ENCODE peak calls at places on chromosomes 16 and 17, in ten cellular contexts. I is H7, G is PC-9, D is IMR-90, X is esophagus muscularis mucosa, F is transverse colon, C is suprapubic skin, K is GM23248, R is colonic mucosa, S is cardiac fibroblast. H is an unnamed sample.

GRCh38 chr17:55330344-55330933 is 65.7 kb downstream of the HLF start:
- DNase-seq in R (no peak), K (no peak), S (no peak), G (no peak), C (no peak), I (no peak), D (no peak), X (no peak), F (no peak), H (no peak)

GRCh38 chr16:17775061-17775460 is 304.3 kb upstream of the XYLT1 start:
- DNase-seq in S (peak), X (no peak), G (no peak), R (no peak), C (no peak), K (peak), I (no peak), F (no peak), D (no peak), H (no peak)

GRCh38 chr16:23401142-23401541 is 51.8 kb downstream of the COG7 start:
- DNase-seq in S (no peak), F (no peak), G (no peak), X (no peak), C (no peak), I (no peak), D (no peak), R (no peak), K (no peak), H (no peak)

GRCh38 chr17:82551779-82552457 is 32.4 kb downstream of the FOXK2 start:
- DNase-seq in F (peak), S (peak), X (peak), R (peak), G (peak), I (peak), K (peak), D (peak), C (peak), H (peak)

GRCh38 chr16:47924950-47925349 is 230.8 kb downstream of the ABCC12 start:
- DNase-seq in I (no peak), S (no peak), C (no peak), X (peak), R (no peak), F (no peak), G (no peak), D (no peak), K (no peak), H (no peak)

GRCh38 chr17:69450857-69451410 is 36.4 kb downstream of the MAP2K6 start:
- DNase-seq in F (no peak), R (no peak), I (no peak), S (peak), X (no peak), C (no peak), G (no peak), K (no peak), D (no peak), H (no peak)

GRCh38 chr17:14499976-14500375 is 199.1 kb downstream of the HS3ST3B1 start:
- DNase-seq in I (no peak), R (no peak), G (no peak), C (no peak), S (no peak), K (no peak), X (no peak), D (no peak), F (no peak), H (no peak)

GRCh38 chr16:85782476-85782875 is 16.9 kb downstream of the EMC8 start:
- DNase-seq in R (no peak), G (no peak), F (no peak), X (no peak), K (peak), I (no peak), C (no peak), D (peak), S (no peak), H (no peak)

GRCh38 chr16:29663020-29663828 is at the start of gene SPN:
- DNase-seq in G (no peak), D (no peak), R (no peak), I (peak), S (no peak), F (peak), X (no peak), C (no peak), K (no peak), H (no peak)

GRCh38 chr17:68707032-68707431 is 105.9 kb upstream of the FAM20A start:
- DNase-seq in S (peak), D (peak), F (no peak), K (peak), C (no peak), G (no peak), X (no peak), I (no peak), R (no peak), H (no peak)

GRCh38 chr17:57552114-57552601 is 192.9 kb downstream of the CCDC182 start:
- DNase-seq in S (peak), D (no peak), K (peak), G (peak), C (no peak), R (no peak), I (peak), F (peak), X (no peak), H (no peak)

GRCh38 chr17:7407483-7408231 is at the start of gene NLGN2:
- DNase-seq in K (no peak), X (no peak), R (no peak), I (peak), D (no peak), F (no peak), G (no peak), C (peak), S (no peak), H (no peak)

GRCh38 chr17:7409716-7410115 is 2.1 kb downstream of the NLGN2 start:
- DNase-seq in G (no peak), R (no peak), F (no peak), D (no peak), X (no peak), S (no peak), I (no peak), K (no peak), C (no peak), H (no peak)

GRCh38 chr17:7408341-7408740 is 696 bp downstream of the NLGN2 start:
- DNase-seq in F (no peak), G (no peak), D (no peak), X (no peak), R (no peak), I (no peak), K (no peak), C (peak), S (no peak), H (no peak)

GRCh38 chr17:7407033-7407432 is 612 bp upstream of the NLGN2 start:
- DNase-seq in K (no peak), C (peak), S (no peak), G (no peak), F (no peak), I (peak), D (no peak), X (no peak), R (no peak), H (no peak)

DNA sequence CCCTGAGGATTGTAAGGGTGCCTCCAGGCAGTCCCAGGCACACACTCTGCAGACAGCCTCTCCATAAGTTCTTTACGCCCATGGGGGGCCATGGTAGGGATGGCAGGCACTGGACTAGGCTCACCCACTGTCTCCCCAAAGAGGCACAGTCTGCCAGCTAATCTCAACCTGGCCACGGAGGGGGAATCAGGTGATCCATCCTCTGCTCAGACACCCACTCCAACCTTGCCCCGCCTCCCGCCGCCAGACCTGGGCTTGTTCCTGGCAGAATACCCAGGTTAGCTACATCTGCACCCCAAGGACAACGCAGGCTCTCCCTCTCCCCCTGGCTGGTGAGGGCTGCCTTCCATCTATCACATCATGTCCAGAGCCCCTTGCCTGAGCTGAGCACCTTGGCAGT is 1.2 kb downstream of the NLGN2 start:
- DNase-seq in G (no peak), F (no peak), R (no peak), I (no peak), X (no peak), D (no peak), K (no peak), C (peak), S (no peak), H (no peak)
- H3K4me3 ChIP-seq in G (no peak), F (no peak), R (no peak), I (peak), X (no peak), D (no peak), K (no peak), C (no peak), S (no peak), H (no peak)

DNA sequence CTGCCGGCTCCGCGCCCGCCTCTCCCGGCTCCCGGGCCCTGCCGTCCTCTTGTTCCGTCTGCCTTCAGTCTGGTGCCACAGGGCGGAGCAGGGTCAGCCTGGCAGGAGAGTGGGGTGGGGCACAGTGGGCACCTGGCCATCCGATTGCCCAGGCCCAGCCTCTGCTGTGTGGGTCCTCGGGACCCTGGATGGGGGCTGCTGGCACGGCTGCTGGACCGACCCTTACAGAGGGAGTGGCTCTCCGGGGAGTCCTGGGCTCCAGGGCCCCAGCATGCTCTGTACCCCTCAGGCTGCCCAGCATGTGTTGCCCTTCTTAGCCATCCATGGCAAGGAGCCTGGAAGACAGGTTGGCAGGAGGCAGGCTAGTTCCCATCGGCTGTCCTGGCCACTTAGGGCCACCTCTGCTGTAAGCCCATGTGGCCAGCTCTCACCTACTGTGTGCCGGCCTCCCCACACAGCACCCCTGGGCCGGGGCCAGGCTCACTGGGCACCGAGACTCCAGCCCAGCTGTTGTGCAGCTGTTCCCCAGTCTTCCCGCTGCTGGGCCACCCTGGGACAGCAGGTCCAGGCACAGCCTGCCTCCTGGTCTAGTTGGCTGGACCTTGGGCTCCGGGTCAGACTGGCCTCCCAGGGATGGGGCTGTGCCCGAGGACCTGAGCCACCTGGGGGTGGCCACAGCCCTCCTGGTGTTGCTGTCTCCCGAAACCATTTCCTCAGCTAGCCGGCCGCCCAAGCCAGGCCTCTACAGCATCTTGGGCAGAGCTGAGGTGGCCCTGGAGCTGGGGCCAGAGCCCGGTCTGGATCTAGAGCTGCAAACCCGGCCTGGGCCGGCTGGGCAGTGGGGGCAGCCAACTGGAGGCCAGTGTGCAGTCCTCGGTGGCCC is 24.9 kb downstream of the BAHCC1 start:
- DNase-seq in X (no peak), D (no peak), K (peak), F (no peak), S (peak), G (no peak), R (no peak), C (no peak), I (no peak), H (peak)
- H3K4me3 ChIP-seq in X (peak), D (no peak), K (peak), F (peak), S (peak), G (peak), R (peak), C (peak), I (no peak), H (peak)

GRCh38 chr16:9042533-9042932 is 48.9 kb upstream of the HAPSTR1 start:
- DNase-seq in C (no peak), S (no peak), D (no peak), X (no peak), R (no peak), F (no peak), K (peak), I (no peak), G (no peak), H (no peak)
- H3K4me3 ChIP-seq in C (no peak), S (no peak), D (no peak), X (no peak), R (no peak), F (no peak), K (peak), I (no peak), G (no peak), H (no peak)

GRCh38 chr16:81778861-81779539 is at the start of gene PLCG2:
- DNase-seq in X (no peak), R (peak), G (peak), D (no peak), S (peak), F (peak), I (peak), K (peak), C (peak), H (peak)
- H3K4me3 ChIP-seq in X (peak), R (peak), G (peak), D (peak), S (peak), F (peak), I (peak), K (peak), C (peak), H (peak)

DNA sequence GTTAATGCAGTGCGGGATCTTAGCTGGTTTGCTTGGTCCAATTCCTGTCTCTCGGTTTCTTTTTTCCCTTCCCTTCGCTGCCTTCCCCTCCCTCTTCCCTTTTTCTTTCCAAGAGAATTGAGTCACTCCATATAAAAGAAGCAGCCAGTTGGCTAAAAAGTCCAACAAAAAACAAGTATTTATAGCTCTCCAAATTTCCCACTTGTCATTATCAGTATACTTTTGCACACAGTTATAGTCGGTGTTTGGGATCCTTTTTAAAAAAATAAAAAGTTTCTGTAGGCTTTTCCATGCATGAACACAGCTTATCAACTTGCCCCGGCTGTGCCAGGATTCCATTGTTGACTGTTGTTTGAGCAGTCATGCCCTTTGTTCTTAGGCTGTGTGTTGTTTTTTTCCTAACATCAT is 24.9 kb downstream of the HMOX2 start:
- DNase-seq in D (peak), S (peak), I (no peak), X (no peak), K (peak), R (no peak), G (no peak), F (no peak), C (no peak), H (peak)
- H3K4me3 ChIP-seq in D (no peak), S (no peak), I (no peak), X (peak), K (peak), R (no peak), G (no peak), F (no peak), C (peak), H (peak)